ENCODE peak calls at places on chromosomes 6 and 20, in ten cellular contexts. J is heart left ventricle, Z is Peyer's patch, D is H1, R is spleen, F is uterus, W is A549, T is IMR-90, B is upper lobe of left lung, O is endothelial cell of umbilical vein. N is an unnamed sample.

GRCh38 chr6:97394160-97394748 is 111.2 kb upstream of the MMS22L start:
- DNase-seq in J (no peak), Z (peak), D (no peak), R (no peak), F (peak), W (peak), T (peak), B (peak), O (peak), N (peak)

GRCh38 chr6:89281779-89282246 is 33.3 kb downstream of the GABRR2 start:
- DNase-seq in J (no peak), Z (peak), D (peak), R (no peak), F (no peak), W (peak), T (peak), B (peak), O (peak), N (no peak)

GRCh38 chr6:11805259-11806053 is 26.9 kb upstream of the ADTRP start:
- DNase-seq in J (no peak), Z (peak), D (peak), R (no peak), F (no peak), W (no peak), T (no peak), B (no peak), O (no peak), N (no peak)

GRCh38 chr6:102215425-102215824 is 821.9 kb downstream of the GRIK2 start:
- DNase-seq in J (no peak), Z (no peak), D (no peak), R (no peak), F (no peak), W (no peak), T (no peak), B (no peak), O (no peak), N (no peak)

GRCh38 chr6:39829331-39829730 is 37.2 kb downstream of the DAAM2 start:
- DNase-seq in J (no peak), Z (no peak), D (no peak), R (no peak), F (no peak), W (no peak), T (no peak), B (no peak), O (no peak), N (no peak)

GRCh38 chr6:132410840-132411239 is 9.6 kb upstream of the MOXD1 start:
- DNase-seq in J (no peak), Z (no peak), D (no peak), R (no peak), F (no peak), W (no peak), T (no peak), B (no peak), O (no peak), N (no peak)

GRCh38 chr6:148497256-148497655 is 154.6 kb downstream of the SASH1 start:
- DNase-seq in J (no peak), Z (no peak), D (no peak), R (no peak), F (peak), W (no peak), T (peak), B (no peak), O (no peak), N (no peak)

GRCh38 chr20:13221673-13222318 is 722 bp downstream of the ISM1 start:
- DNase-seq in J (peak), Z (peak), D (no peak), R (peak), F (no peak), W (peak), T (peak), B (peak), O (peak), N (peak)

GRCh38 chr20:53578492-53579222 is 15.0 kb downstream of the ZNF217 start:
- DNase-seq in J (no peak), Z (peak), D (no peak), R (no peak), F (peak), W (peak), T (peak), B (peak), O (peak), N (peak)

GRCh38 chr6:101016163-101016562 is 135.0 kb upstream of the ASCC3 start:
- DNase-seq in J (no peak), Z (no peak), D (no peak), R (no peak), F (no peak), W (no peak), T (no peak), B (no peak), O (no peak), N (no peak)

GRCh38 chr20:35820715-35821114 is 48.9 kb downstream of the PHF20 start:
- DNase-seq in J (peak), Z (no peak), D (no peak), R (no peak), F (no peak), W (no peak), T (peak), B (no peak), O (no peak), N (no peak)

GRCh38 chr20:858011-858410 is 24.5 kb downstream of the FAM110A start:
- DNase-seq in J (no peak), Z (no peak), D (no peak), R (no peak), F (no peak), W (no peak), T (no peak), B (no peak), O (no peak), N (no peak)

GRCh38 chr6:28501259-28501658 is 14.3 kb downstream of the GPX6 start:
- DNase-seq in J (no peak), Z (no peak), D (no peak), R (no peak), F (no peak), W (no peak), T (no peak), B (no peak), O (no peak), N (no peak)

GRCh38 chr20:47594157-47594556 is 92.5 kb downstream of the NCOA3 start:
- DNase-seq in J (no peak), Z (no peak), D (no peak), R (no peak), F (no peak), W (no peak), T (no peak), B (no peak), O (no peak), N (no peak)

GRCh38 chr6:158912591-158912990 is 87.4 kb downstream of the RSPH3 start:
- DNase-seq in J (no peak), Z (peak), D (no peak), R (no peak), F (no peak), W (no peak), T (no peak), B (no peak), O (no peak), N (no peak)

GRCh38 chr20:37430778-37431460 is 85.0 kb downstream of the SRC start:
- DNase-seq in J (no peak), Z (no peak), D (no peak), R (no peak), F (no peak), W (no peak), T (no peak), B (no peak), O (no peak), N (no peak)

DNA sequence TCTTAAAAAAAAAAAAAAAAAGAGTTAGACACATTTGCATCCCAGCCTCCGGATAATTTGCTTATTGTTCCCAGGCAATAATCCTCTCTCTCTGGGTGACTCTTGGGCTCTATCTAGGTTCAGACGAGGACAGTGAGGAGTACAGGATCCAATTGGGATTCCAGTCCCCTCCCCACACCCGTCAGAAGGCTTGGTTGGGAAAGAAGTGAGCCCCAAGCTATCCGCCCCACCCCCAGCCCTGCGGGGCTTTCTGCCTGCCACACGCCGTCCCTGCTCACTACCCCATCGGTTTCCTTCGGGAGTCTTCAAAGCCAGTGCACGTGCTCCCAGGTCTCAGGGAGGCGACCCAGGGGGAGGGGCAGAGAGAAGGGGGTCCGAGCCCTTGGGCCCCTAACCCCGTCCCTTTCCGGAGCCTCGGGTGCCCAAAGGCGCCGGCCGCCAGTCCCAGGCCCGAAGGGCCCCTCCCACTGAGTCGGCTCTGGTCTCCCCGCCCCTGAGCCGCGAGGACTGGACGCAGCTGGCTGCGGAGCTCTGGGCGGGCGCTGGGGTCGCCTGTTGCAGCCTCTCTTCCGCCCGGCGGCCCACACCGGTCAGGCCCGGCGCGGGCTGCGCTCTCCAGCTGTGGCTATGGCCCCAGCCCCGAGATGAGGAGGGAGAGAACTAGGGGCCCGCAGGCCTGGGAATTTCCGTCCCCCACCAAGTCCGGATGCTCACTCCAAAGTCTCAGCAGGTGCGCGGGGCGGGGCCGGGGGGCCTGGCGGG is 2.5 kb downstream of the MYMX start:
- DNase-seq in J (peak), Z (peak), D (no peak), R (peak), F (peak), W (peak), T (peak), B (peak), O (peak), N (peak)
- TF ChIP-seq POLR2A in J (no peak), Z (no peak), D (no peak), R (no peak), F (peak), W (peak), T (no peak), B (peak), O (peak), N (peak)

GRCh38 chr6:134447883-134448387 is 130.0 kb upstream of the SGK1 start:
- DNase-seq in J (no peak), Z (no peak), D (no peak), R (no peak), F (no peak), W (no peak), T (peak), B (no peak), O (peak), N (peak)

GRCh38 chr6:134446901-134447300 is 129.0 kb upstream of the SGK1 start:
- DNase-seq in J (no peak), Z (no peak), D (no peak), R (no peak), F (no peak), W (no peak), T (peak), B (no peak), O (no peak), N (no peak)

GRCh38 chr6:134447423-134447822 is 129.5 kb upstream of the SGK1 start:
- DNase-seq in J (no peak), Z (no peak), D (no peak), R (no peak), F (no peak), W (no peak), T (peak), B (no peak), O (peak), N (peak)

GRCh38 chr6:134449004-134449403 is 131.1 kb upstream of the SGK1 start:
- DNase-seq in J (no peak), Z (no peak), D (no peak), R (no peak), F (no peak), W (no peak), T (no peak), B (no peak), O (no peak), N (no peak)

GRCh38 chr6:134446228-134446848 is 128.4 kb upstream of the SGK1 start:
- DNase-seq in J (no peak), Z (no peak), D (no peak), R (no peak), F (no peak), W (no peak), T (peak), B (no peak), O (no peak), N (no peak)
- H3K27ac ChIP-seq in J (no peak), Z (no peak), D (no peak), R (no peak), F (no peak), W (no peak), T (peak), B (no peak), O (no peak), N (peak)

DNA sequence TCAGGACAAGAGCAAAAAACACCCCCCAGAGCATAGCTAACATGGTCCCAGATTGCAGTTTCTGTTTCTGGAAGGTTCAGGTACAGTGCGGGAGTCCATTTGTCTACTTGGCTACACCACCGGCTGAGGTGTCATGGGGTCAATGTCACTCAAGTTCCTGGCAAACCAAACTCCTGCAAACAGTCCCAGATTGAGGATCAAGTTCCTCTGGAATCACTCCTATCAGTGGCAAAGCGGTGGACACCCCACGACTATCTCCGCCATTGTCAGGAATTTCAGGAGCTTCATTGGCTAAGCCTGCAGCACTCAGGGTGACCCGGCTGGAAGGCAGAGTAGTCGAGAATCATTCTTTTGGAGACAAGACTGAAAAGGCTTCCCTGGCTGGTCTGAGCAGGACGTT is 41.8 kb downstream of the SLC22A1 start:
- DNase-seq in J (no peak), Z (no peak), D (no peak), R (no peak), F (no peak), W (no peak), T (no peak), B (no peak), O (no peak), N (no peak)
- TF ChIP-seq POLR2A in J (no peak), Z (no peak), D (no peak), R (no peak), F (no peak), W (no peak), T (no peak), B (no peak), O (no peak), N (no peak)

GRCh38 chr20:61753196-61753942 is 312.3 kb downstream of the TAF4 start:
- DNase-seq in J (no peak), Z (no peak), D (no peak), R (no peak), F (no peak), W (no peak), T (peak), B (no peak), O (peak), N (no peak)
- H3K27ac ChIP-seq in J (no peak), Z (no peak), D (no peak), R (no peak), F (no peak), W (no peak), T (no peak), B (no peak), O (no peak), N (no peak)

DNA sequence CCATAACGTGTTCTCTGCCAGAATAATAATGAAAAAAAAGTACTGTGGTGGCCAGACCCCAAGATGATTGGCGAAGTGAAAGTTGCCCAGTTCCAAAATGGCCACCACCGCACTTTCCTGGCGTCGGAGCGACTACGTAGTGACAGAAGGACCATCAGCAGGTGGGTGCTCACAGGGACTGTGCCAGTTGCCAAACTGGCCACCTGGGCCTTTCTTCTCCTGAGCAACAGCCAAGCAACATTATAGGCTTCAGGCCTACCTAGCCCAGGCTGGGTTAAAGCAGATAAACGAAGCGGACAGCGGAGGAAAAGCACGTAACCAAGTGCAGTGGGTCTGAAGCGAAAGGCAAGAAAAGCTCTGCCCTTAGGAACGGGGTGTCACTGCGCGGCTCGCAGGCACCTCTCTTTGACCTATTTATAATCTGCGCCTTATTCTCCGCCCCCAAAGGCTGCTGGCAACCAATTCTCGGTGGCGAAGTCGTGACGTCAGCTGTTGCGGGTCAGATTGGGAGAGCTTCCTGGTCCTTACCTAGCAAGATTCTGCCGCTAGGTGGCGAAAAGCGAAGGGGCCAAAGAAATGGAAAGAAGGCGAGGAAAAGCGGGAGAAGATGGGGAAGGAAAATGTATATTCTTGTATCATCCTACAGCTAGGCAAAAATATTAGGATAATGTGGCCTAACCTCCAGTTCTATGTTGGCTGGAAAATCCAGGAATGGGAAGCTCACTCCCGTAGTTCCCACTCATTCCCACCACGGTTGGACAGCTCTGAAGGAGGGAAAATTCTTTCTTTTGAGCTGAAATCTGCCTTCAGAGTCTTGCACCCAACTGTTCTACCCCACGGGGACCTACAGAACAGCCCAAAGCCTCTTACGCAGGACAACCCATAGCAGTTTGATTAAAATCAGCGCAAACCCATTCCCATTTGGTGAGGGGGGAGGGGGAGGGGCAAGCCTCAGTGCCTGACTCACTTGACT is 6.9 kb upstream of the MOG start:
- DNase-seq in J (peak), Z (peak), D (peak), R (peak), F (peak), W (peak), T (peak), B (peak), O (peak), N (peak)
- TF ChIP-seq POLR2A in J (peak), Z (peak), D (no peak), R (no peak), F (peak), W (peak), T (peak), B (peak), O (no peak), N (peak)

DNA sequence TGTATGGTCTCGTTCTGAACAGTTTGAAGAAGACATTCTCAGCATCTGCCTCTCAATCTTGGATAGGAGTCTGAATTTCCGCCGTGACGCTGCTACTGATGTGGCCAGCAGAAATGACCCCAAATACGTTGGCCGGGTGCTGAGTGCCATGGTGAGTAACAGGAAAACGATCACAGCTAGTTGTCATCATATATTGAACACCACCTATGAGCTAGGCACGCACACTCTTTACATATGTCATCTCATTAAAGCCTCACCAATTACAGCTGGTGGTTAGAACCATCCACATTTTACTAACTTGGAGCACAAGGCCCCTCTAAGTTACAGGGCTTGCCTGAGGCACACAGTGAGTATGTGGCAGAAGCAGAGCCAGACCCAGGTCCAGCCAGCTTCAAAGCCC is 17.1 kb downstream of the TGM3 start:
- DNase-seq in J (no peak), Z (no peak), D (no peak), R (no peak), F (no peak), W (no peak), T (no peak), B (no peak), O (no peak), N (no peak)
- H3K27ac ChIP-seq in J (no peak), Z (no peak), D (no peak), R (no peak), F (no peak), W (no peak), T (no peak), B (no peak), O (no peak), N (no peak)

DNA sequence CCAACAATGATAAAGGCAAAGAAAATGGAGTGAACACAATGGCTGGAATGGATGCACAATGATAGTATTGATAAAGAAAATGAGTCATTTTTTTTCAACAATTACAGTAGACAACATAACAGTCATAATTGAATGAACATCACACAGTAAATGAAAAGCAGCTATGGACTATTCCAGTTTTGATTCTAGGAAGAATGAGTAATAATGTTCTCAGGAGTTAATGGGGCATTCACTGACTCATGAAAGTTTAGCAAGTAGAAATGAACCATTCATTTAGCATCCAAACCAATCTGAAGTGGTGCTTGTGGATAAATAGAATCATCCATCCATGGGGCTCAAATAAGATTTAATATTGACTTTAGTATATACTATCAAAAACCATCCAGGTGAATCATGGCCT is 1029.5 kb upstream of the GJE1 start:
- DNase-seq in J (no peak), Z (no peak), D (no peak), R (no peak), F (no peak), W (no peak), T (peak), B (no peak), O (peak), N (no peak)
- TF ChIP-seq POLR2A in J (no peak), Z (no peak), D (no peak), R (no peak), F (no peak), W (no peak), T (no peak), B (no peak), O (no peak), N (no peak)

DNA sequence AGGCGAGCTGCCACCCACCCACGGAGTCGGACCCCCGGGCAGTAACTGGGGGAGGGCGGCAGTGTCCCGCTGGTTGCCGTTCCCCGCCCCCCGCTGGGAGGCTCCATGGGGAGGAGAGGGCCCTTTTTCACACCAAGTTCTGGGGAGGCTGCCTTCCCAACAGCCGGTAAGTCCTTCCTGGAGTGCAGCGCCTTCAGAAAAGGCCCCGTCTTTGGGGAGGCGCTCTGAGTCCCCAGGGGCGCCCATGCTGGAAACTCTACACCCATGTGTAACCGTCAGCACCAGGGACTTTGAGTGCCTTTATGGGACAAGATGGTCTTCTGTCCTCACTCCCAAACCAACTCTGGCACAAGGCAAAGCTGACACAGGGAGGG is 435 bp upstream of the SOX18 start:
- DNase-seq in J (no peak), Z (no peak), D (no peak), R (no peak), F (no peak), W (no peak), T (no peak), B (no peak), O (peak), N (no peak)
- H3K27ac ChIP-seq in J (peak), Z (peak), D (no peak), R (peak), F (peak), W (peak), T (no peak), B (peak), O (peak), N (peak)

GRCh38 chr6:3732345-3733141 is 19.0 kb downstream of the PXDC1 start:
- DNase-seq in J (peak), Z (peak), D (no peak), R (peak), F (peak), W (peak), T (peak), B (peak), O (peak), N (peak)
- TF ChIP-seq POLR2A in J (no peak), Z (no peak), D (no peak), R (no peak), F (no peak), W (no peak), T (no peak), B (no peak), O (peak), N (no peak)